ENCODE peak calls at places on chromosomes 1 and 21, in nine cellular contexts. F is aorta; I is naive thymus-derived CD4-positive, alpha-beta T cell; S is uterus; B is HAP-1; X is HCT116; U is heart right ventricle; H is pancreas; Z is adrenal gland. C is an unnamed sample. For H3K4me1, the result is how much of the 10 kb centered on the place peaks cover.

GRCh38 chr1:221693087-221693486 is 48.8 kb downstream of the DUSP10 start:
- DNase-seq in F (no peak), I (no peak), H (no peak), B (peak), U (no peak), Z (no peak), X (no peak), S (no peak), C (no peak)

GRCh38 chr1:153565529-153566374 is at the start of gene S100A2:
- DNase-seq in I (no peak), X (peak), S (peak), H (no peak), Z (peak), B (no peak), U (no peak), F (peak), C (no peak)

GRCh38 chr21:35906587-35906986 is 153.7 kb downstream of the SETD4 start:
- DNase-seq in X (no peak), S (no peak), I (no peak), Z (no peak), U (no peak), H (no peak), F (no peak), B (no peak), C (no peak)

GRCh38 chr1:40938393-40938792 is 41.1 kb upstream of the CTPS1 start:
- DNase-seq in H (no peak), I (no peak), X (no peak), S (no peak), F (no peak), U (no peak), B (no peak), Z (no peak), C (no peak)

GRCh38 chr1:237327061-237327460 is 285.1 kb downstream of the RYR2 start:
- DNase-seq in U (no peak), X (no peak), B (no peak), I (no peak), Z (no peak), F (no peak), H (no peak), S (no peak), C (no peak)

GRCh38 chr1:186662752-186663151 is 17.5 kb downstream of the PTGS2 start:
- DNase-seq in F (no peak), S (no peak), B (no peak), I (no peak), U (no peak), Z (no peak), H (no peak), X (no peak), C (no peak)

GRCh38 chr1:27149084-27149483 is 5.8 kb downstream of the SLC9A1 start:
- DNase-seq in U (no peak), S (no peak), B (no peak), I (no peak), X (no peak), H (no peak), Z (peak), F (no peak), C (no peak)

GRCh38 chr1:111505641-111506119 is 2.2 kb upstream of the ADORA3 start:
- DNase-seq in I (no peak), X (no peak), S (no peak), U (no peak), Z (peak), B (no peak), F (peak), H (no peak), C (no peak)

GRCh38 chr21:32406405-32406804 is 6.1 kb upstream of the EVA1C start:
- DNase-seq in F (no peak), I (no peak), H (no peak), S (no peak), X (no peak), Z (peak), B (no peak), U (no peak), C (no peak)

GRCh38 chr1:183027791-183028190 is 4.6 kb downstream of the LAMC1 start:
- DNase-seq in Z (no peak), I (no peak), F (no peak), H (no peak), U (no peak), X (no peak), S (no peak), B (peak), C (no peak)

GRCh38 chr1:199684686-199685273 is 342.7 kb upstream of the NR5A2 start:
- DNase-seq in X (peak), H (peak), S (no peak), U (peak), B (peak), I (peak), Z (peak), F (no peak), C (no peak)

GRCh38 chr1:48627467-48627866 is 149.2 kb downstream of the BEND5 start:
- DNase-seq in Z (no peak), F (no peak), S (no peak), B (no peak), U (no peak), X (no peak), H (no peak), I (no peak), C (no peak)

GRCh38 chr1:200224315-200224714 is 185.5 kb downstream of the ZNF281 start:
- DNase-seq in X (no peak), S (no peak), H (no peak), Z (no peak), U (no peak), B (no peak), F (no peak), I (no peak), C (no peak)

GRCh38 chr1:110554871-110555801 is 36.2 kb upstream of the KCNA10 start:
- DNase-seq in I (peak), U (peak), S (peak), F (peak), B (peak), X (no peak), H (peak), Z (peak), C (no peak)

GRCh38 chr1:6634278-6635052 is 9.8 kb downstream of the THAP3 start:
- DNase-seq in I (no peak), Z (peak), X (no peak), H (peak), B (peak), F (peak), S (peak), U (peak), C (peak)

GRCh38 chr1:198481661-198482060 is 58.8 kb downstream of the ATP6V1G3 start:
- DNase-seq in H (no peak), B (no peak), F (no peak), U (no peak), S (no peak), I (no peak), X (no peak), Z (no peak), C (no peak)

GRCh38 chr1:67700692-67701410 is 15.8 kb downstream of the GADD45A start:
- DNase-seq in I (no peak), B (no peak), X (peak), Z (peak), F (no peak), H (no peak), U (peak), S (no peak), C (peak)

GRCh38 chr1:29258974-29259801 is 22.9 kb downstream of the PTPRU start:
- DNase-seq in I (no peak), S (no peak), U (no peak), F (no peak), Z (no peak), B (no peak), X (no peak), H (no peak), C (no peak)

GRCh38 chr1:228149341-228150020 is at the start of gene GJC2:
- DNase-seq in F (peak), S (peak), X (no peak), U (peak), I (no peak), Z (no peak), H (no peak), B (no peak), C (no peak)

GRCh38 chr1:208161005-208161404 is 83.2 kb downstream of the PLXNA2 start:
- DNase-seq in S (no peak), H (no peak), I (no peak), F (no peak), U (no peak), B (no peak), Z (no peak), X (no peak), C (no peak)

GRCh38 chr1:172882791-172883386 is 167.9 kb downstream of the TNFSF18 start:
- DNase-seq in X (no peak), H (no peak), F (no peak), Z (no peak), I (no peak), U (no peak), S (no peak), B (no peak), C (no peak)

GRCh38 chr1:1080122-1080753 is 6.1 kb upstream of the RNF223 start:
- DNase-seq in F (peak), X (peak), Z (peak), I (no peak), H (peak), U (peak), S (peak), B (peak), C (peak)

GRCh38 chr1:95380909-95381308 is 146.9 kb downstream of the RWDD3 start:
- DNase-seq in H (no peak), F (no peak), U (no peak), Z (no peak), S (no peak), I (no peak), X (no peak), B (no peak), C (no peak)

GRCh38 chr1:15937706-15938168 is 38.2 kb downstream of the ZBTB17 start:
- DNase-seq in H (no peak), I (no peak), B (no peak), F (no peak), Z (no peak), S (no peak), U (no peak), X (no peak), C (no peak)

GRCh38 chr1:76033800-76034475 is 40.6 kb upstream of the ST6GALNAC3 start:
- DNase-seq in Z (no peak), U (no peak), S (no peak), I (no peak), B (no peak), H (no peak), F (no peak), X (no peak), C (no peak)

GRCh38 chr21:41186763-41187536 is 19.0 kb downstream of the BACE2 start:
- DNase-seq in U (no peak), S (no peak), F (no peak), Z (no peak), I (no peak), X (no peak), B (no peak), H (no peak), C (no peak)

GRCh38 chr21:26032263-26032662 is 138.3 kb downstream of the APP start:
- DNase-seq in I (no peak), F (no peak), H (no peak), S (no peak), X (no peak), Z (no peak), U (no peak), B (no peak), C (no peak)

GRCh38 chr1:158145173-158145719 is 35.4 kb upstream of the CD1D start:
- DNase-seq in S (peak), X (no peak), U (peak), I (no peak), B (no peak), F (peak), H (peak), Z (peak), C (no peak)

GRCh38 chr1:243409284-243409683 is 153.4 kb downstream of the SDCCAG8 start:
- DNase-seq in H (no peak), S (no peak), U (no peak), B (no peak), F (no peak), I (no peak), Z (no peak), X (no peak), C (peak)

GRCh38 chr1:212256404-212256803 is 28.8 kb upstream of the PPP2R5A start:
- DNase-seq in F (no peak), X (no peak), B (no peak), I (peak), Z (no peak), S (no peak), H (no peak), U (no peak), C (no peak)

GRCh38 chr1:160090760-160091159 is 7.7 kb downstream of the IGSF8 start:
- DNase-seq in F (no peak), H (no peak), B (no peak), S (no peak), Z (no peak), X (no peak), I (no peak), U (no peak), C (no peak)

GRCh38 chr1:19456915-19457554 is 28.3 kb downstream of the CAPZB start:
- DNase-seq in F (no peak), X (no peak), S (no peak), H (no peak), Z (no peak), I (no peak), B (no peak), U (no peak), C (no peak)
- H3K4me1 ChIP-seq in F (under half), X (under half), S (under half), H (under half), Z (half or more), I (half or more), B (under half), U (half or more), C (under half)

DNA sequence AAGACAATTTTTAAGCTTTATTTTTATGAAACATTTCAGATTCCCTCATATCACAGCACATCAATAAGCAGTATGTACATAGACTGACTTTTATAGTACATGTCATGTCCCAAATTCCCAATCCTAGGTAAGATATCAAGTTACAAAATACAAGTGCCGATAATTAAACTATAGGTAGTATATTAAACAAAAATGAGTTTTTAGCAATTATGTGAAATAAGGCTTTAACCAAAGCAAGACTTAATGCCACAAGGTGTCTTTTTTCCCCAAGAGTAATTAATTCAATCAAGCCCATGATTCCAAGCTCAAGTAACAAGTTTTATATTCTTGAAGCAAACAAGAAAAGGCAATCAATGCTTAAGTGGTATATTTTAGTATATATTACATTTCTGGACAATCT is 4.9 kb downstream of the EXOC8 start:
- DNase-seq in H (no peak), Z (no peak), X (no peak), S (no peak), B (no peak), I (no peak), F (no peak), U (no peak), C (no peak)
- H3K4me3 ChIP-seq in H (no peak), Z (no peak), X (no peak), S (no peak), B (no peak), I (no peak), F (no peak), U (no peak), C (no peak)

GRCh38 chr1:116764906-116765862 is 11.0 kb downstream of the CD2 start:
- DNase-seq in H (no peak), X (no peak), F (no peak), B (no peak), S (no peak), U (no peak), I (no peak), Z (no peak), C (no peak)

GRCh38 chr1:116765962-116766361 is 11.7 kb downstream of the CD2 start:
- DNase-seq in U (no peak), B (no peak), I (no peak), H (no peak), X (no peak), F (no peak), Z (no peak), S (no peak), C (no peak)

GRCh38 chr1:116767782-116768382 is 13.7 kb downstream of the CD2 start:
- DNase-seq in U (no peak), S (no peak), H (no peak), F (no peak), I (no peak), B (no peak), X (no peak), Z (no peak), C (no peak)

GRCh38 chr1:116768416-116768815 is 14.2 kb downstream of the CD2 start:
- DNase-seq in H (no peak), S (no peak), B (no peak), F (no peak), X (no peak), U (no peak), Z (no peak), I (no peak), C (no peak)

DNA sequence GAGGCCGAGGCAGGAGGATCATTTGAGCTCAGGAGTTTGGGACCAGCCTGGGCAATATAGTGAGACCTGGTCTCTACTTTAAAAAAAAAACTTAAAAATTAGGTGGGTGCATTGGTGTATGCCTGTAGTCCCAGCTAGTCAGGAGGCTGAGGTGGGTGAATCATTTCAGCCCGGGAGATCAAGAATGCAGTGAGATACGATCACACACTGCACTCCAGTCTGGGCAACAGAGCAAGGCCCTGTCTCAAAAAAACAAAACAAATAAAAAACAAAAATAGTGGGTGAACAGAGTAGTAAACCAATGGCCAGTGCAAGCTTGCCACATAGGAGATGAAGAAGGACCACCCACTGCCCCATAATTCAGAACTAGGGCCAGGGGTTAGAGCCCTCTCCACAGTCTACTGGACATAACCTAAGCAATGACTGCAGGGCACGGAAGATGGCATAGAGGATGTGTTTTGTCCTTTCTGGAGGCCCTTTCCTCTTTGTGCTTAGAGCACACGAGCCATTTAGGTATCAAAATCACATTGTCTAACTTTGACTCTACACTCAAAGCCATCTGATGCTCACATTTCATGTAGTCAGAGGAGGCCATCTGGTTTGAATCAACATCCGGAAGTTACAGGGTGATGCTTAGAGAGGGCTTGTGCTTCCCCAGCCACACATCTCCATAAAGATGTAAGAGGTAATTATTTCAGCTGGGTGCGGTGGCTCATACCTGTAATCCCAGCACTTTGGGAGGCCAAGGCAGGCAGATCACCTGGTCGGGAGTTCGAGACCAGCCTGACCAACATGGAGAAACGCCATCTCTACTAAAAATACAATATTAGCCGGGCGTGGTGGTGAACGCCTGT is 12.6 kb downstream of the CD2 start:
- DNase-seq in U (no peak), I (peak), S (no peak), H (no peak), Z (no peak), X (no peak), B (no peak), F (no peak), C (no peak)
- H3K4me1 ChIP-seq in U (under half), I (half or more), S (under half), H (under half), Z (under half), X (under half), B (under half), F (under half), C (under half)

DNA sequence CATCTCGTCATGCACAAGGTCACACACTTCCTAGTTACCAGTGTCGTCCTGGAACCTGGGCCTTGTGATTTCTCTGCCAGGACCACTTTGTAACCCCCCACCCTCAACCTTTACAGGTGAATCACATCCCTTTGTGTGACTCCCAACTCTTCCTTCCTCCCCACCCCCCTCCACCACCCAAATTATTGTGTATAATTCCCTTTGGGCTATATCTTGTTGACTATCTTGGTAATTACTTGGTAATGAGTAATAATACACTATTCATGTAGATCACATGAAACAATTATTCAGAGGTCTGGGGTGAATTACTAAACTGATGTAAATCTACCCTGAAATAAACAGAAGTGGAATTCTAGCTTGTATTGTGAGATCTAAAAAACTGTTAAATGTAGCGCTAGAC is 1.7 kb downstream of the KCNK1 start:
- DNase-seq in B (no peak), Z (no peak), H (no peak), X (no peak), I (no peak), S (no peak), F (no peak), U (no peak), C (no peak)
- H3K4me3 ChIP-seq in B (peak), Z (peak), H (peak), X (peak), I (no peak), S (peak), F (no peak), U (peak), C (no peak)

DNA sequence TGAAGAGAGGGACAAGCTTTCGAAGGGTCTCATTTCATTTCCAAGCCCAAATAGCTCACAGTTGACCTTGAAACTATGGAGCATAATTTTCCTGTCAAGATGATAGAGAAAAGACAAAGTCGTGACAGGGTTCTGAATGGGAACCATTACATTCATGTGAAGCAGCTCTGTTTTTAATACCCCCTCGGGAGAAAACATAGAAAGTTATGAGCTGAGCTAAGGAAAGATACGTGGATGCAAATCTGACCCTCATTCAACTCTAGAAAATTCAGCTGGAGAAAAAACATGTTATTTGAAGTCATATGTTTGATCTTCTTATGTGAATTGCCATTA is 48.0 kb upstream of the LRRC52 start:
- DNase-seq in Z (no peak), I (no peak), H (no peak), X (no peak), F (no peak), S (no peak), B (no peak), U (no peak), C (no peak)
- H3K4me1 ChIP-seq in Z (under half), I (under half), H (under half), X (under half), F (under half), S (under half), B (under half), U (under half), C (under half)

GRCh38 chr1:118899340-118899739 is 88.8 kb downstream of the TBX15 start:
- DNase-seq in I (no peak), Z (no peak), U (no peak), S (no peak), H (no peak), B (no peak), X (no peak), F (no peak), C (no peak)
- H3K4me3 ChIP-seq in I (no peak), Z (no peak), U (no peak), S (no peak), H (no peak), B (no peak), X (no peak), F (no peak), C (no peak)

C was measured in Caco-2.